ENCODE peak calls at places on chromosome 11, in six cellular contexts. K is endothelial cell of umbilical vein, S is kidney, L is pancreas, F is WERI-Rb-1, B is GM12878. G is an unnamed sample.
A peak's percentile ranks its signal among the peaks of the same experiment; 100 is the strongest.

GRCh38 chr11:8638300-8638699 is 44.2 kb downstream of the TRIM66 start:
- DNase-seq in K (no peak), S (no peak), L (no peak), F (no peak), B (no peak), G (no peak)

GRCh38 chr11:134385774-134386565 is 26.1 kb downstream of the B3GAT1 start:
- DNase-seq in K (no peak), S (no peak), L (no peak), F (no peak), B (no peak), G (peak; percentile 39)

GRCh38 chr11:107856180-107856980 is 2.2 kb downstream of the SLC35F2 start:
- DNase-seq in K (no peak), S (no peak), L (no peak), F (peak; percentile 15), B (no peak), G (no peak)

GRCh38 chr11:27468209-27468608 is 4.4 kb downstream of the LGR4 start:
- DNase-seq in K (peak; percentile 81), S (no peak), L (no peak), F (no peak), B (no peak), G (no peak)

GRCh38 chr11:63613517-63614135 is 607 bp downstream of the PLAAT3 start:
- DNase-seq in K (peak; percentile 29), S (peak; percentile 85), L (peak; percentile 33), F (peak; percentile 15), B (no peak), G (peak; percentile 53)

GRCh38 chr11:59822989-59823566 is 12.5 kb upstream of the MRPL16 start:
- DNase-seq in K (peak; percentile 87), S (no peak), L (peak; percentile 45), F (peak; percentile 46), B (no peak), G (no peak)

GRCh38 chr11:61791737-61792309 is 576 bp downstream of the TMEM258 start:
- DNase-seq in K (peak; percentile 95), S (peak; percentile 76), L (peak; percentile 74), F (peak; percentile 73), B (no peak), G (no peak)

GRCh38 chr11:117473692-117474091 is 146.0 kb downstream of the CEP164 start:
- DNase-seq in K (no peak), S (no peak), L (no peak), F (no peak), B (no peak), G (no peak)

GRCh38 chr11:69311767-69312385 is 17.9 kb downstream of the MYEOV start:
- DNase-seq in K (peak; percentile 83), S (no peak), L (no peak), F (no peak), B (no peak), G (no peak)

GRCh38 chr11:61027141-61027840 is 55.8 kb downstream of the CD6 start:
- DNase-seq in K (no peak), S (no peak), L (no peak), F (no peak), B (no peak), G (no peak)

GRCh38 chr11:15605094-15605493 is 490.4 kb downstream of the INSC start:
- DNase-seq in K (no peak), S (no peak), L (no peak), F (no peak), B (no peak), G (no peak)
- H3K27ac ChIP-seq in K (no peak overlapping the region), S (no peak overlapping the region), L (no peak overlapping the region), F (no peak overlapping the region), B (no peak overlapping the region), G (no peak overlapping the region)

GRCh38 chr11:108959124-108959761 is 294.4 kb downstream of the DDX10 start:
- DNase-seq in K (no peak), S (no peak), L (no peak), F (no peak), B (no peak), G (no peak)
- H3K4me3 ChIP-seq in K (no peak overlapping the region), S (no peak overlapping the region), L (no peak overlapping the region), F (no peak overlapping the region), B (no peak overlapping the region), G (no peak overlapping the region)

DNA sequence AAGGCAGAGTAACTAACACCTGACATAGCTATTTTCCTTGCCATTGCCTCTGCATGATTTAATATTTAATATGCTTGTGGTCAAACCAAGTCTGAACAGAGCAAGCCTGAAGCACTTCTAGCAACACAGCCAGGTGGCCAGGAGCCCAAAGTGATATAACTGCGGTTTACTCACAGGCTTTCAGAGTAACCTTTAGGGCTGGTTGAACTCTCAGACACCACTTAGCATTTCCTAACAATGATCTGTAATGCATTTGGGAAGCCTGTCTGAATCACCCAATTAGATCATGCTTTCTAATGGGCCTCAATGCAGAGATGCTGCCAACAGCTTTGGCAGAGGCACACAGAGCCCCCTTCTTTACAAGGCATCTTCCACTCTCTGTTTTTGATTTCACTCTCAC is 96.1 kb downstream of the FDX1 start:
- DNase-seq in K (no peak), S (no peak), L (no peak), F (no peak), B (peak; percentile 15), G (peak; percentile 76)
- H3K9me3 ChIP-seq in K (no peaks in the 10 kb centered on the region), S (no peaks in the 10 kb centered on the region), L (no peaks in the 10 kb centered on the region), F (peaks cover 10% of the 10 kb centered on the region), B (peaks cover 6% of the 10 kb centered on the region), G (no peaks in the 10 kb centered on the region)

DNA sequence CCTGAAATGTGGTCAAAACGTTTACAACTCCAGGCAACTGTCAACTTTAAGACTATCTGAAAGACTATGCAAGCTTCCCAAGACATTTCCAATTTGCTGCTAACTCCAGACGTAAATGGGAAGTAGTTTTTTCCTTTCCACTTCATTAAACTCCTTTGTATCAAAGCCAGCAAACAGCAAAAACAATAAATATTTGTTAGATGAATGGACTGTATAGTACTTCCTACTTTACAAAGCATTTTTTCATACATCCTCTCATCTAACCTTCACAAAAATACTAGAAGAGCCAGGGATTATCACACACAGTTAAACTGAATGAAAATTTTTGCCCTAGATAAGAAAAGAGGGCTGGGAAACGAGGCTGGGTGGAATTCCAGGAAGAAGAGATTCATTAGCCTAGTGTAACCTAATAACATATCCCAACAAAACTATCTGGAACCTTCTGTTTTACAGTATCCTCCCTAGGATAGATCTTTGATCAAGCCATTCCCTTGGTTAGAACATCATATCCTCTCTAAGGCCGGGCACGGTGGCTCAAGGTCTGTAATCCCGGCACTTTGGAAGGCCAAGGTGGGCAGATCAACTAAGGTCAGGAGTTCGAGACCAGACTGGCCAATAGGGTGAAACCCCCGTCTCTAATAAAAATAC is 10.4 kb downstream of the NUP98 start:
- DNase-seq in K (peak; percentile 65), S (no peak), L (no peak), F (no peak), B (no peak), G (no peak)
- H3K27ac ChIP-seq in K (peak overlapping the region; percentile 47), S (peak overlapping the region; percentile 20), L (peak overlapping the region; percentile 1), F (no peak overlapping the region), B (no peak overlapping the region), G (peak overlapping the region; percentile 85)

GRCh38 chr11:104339383-104339831 is 175.5 kb upstream of the PDGFD start:
- DNase-seq in K (no peak), S (no peak), L (no peak), F (no peak), B (no peak), G (no peak)

GRCh38 chr11:104333977-104334376 is 170.0 kb upstream of the PDGFD start:
- DNase-seq in K (peak; percentile 3), S (no peak), L (no peak), F (peak; percentile 35), B (no peak), G (no peak)

GRCh38 chr11:104343578-104343977 is 179.6 kb upstream of the PDGFD start:
- DNase-seq in K (peak; percentile 13), S (no peak), L (no peak), F (no peak), B (no peak), G (no peak)

GRCh38 chr11:104337273-104337672 is 173.3 kb upstream of the PDGFD start:
- DNase-seq in K (no peak), S (no peak), L (no peak), F (no peak), B (no peak), G (no peak)

GRCh38 chr11:104338186-104338585 is 174.2 kb upstream of the PDGFD start:
- DNase-seq in K (no peak), S (no peak), L (no peak), F (no peak), B (no peak), G (no peak)
- H3K4me3 ChIP-seq in K (no peak overlapping the region), S (no peak overlapping the region), L (no peak overlapping the region), F (no peak overlapping the region), B (no peak overlapping the region), G (no peak overlapping the region)

GRCh38 chr11:70782401-70782913 is 384.1 kb downstream of the CTTN start:
- DNase-seq in K (no peak), S (no peak), L (no peak), F (no peak), B (no peak), G (no peak)
- H3K9me3 ChIP-seq in K (no peaks in the 10 kb centered on the region), S (no peaks in the 10 kb centered on the region), L (no peaks in the 10 kb centered on the region), F (no peaks in the 10 kb centered on the region), B (no peaks in the 10 kb centered on the region), G (no peaks in the 10 kb centered on the region)